ENCODE peak calls at places on chromosomes 2 and 18, in eight cellular contexts. B, Q, E, P, N, F, G and V are unnamed samples.

GRCh38 chr2:127039387-127040031 is 67.4 kb downstream of the BIN1 start:
- DNase-seq in G (peak), Q (no peak), P (no peak), F (no peak), E (no peak), N (no peak), B (no peak), V (no peak)

GRCh38 chr18:77071711-77072292 is 60.8 kb downstream of the MBP start:
- DNase-seq in N (peak), P (no peak), Q (peak), E (peak), G (no peak), B (no peak), F (peak), V (peak)

GRCh38 chr2:86223098-86223681 is 23.9 kb downstream of the MRPL35 start:
- DNase-seq in F (peak), G (no peak), E (peak), P (no peak), N (peak), Q (peak), B (no peak), V (no peak)

GRCh38 chr2:109255594-109255993 is 126.6 kb downstream of the SH3RF3 start:
- DNase-seq in P (no peak), G (no peak), B (no peak), F (no peak), N (no peak), Q (no peak), E (no peak), V (no peak)

GRCh38 chr2:231928481-231928880 is 2.3 kb upstream of the NPPC start:
- DNase-seq in F (no peak), N (no peak), Q (no peak), P (no peak), B (peak), E (no peak), G (no peak), V (no peak)

GRCh38 chr2:127108090-127108523 is 1.2 kb upstream of the BIN1 start:
- DNase-seq in G (no peak), P (no peak), Q (no peak), F (no peak), E (no peak), N (no peak), B (no peak), V (no peak)

GRCh38 chr2:11891591-11891990 is 145.2 kb downstream of the LPIN1 start:
- DNase-seq in G (no peak), E (no peak), Q (no peak), B (no peak), F (no peak), P (no peak), N (no peak), V (no peak)

GRCh38 chr2:7692657-7693161 is 775.5 kb downstream of the RNF144A start:
- DNase-seq in N (peak), B (no peak), P (no peak), F (peak), E (peak), G (no peak), Q (peak), V (peak)

GRCh38 chr18:427005-427404 is 73.5 kb downstream of the COLEC12 start:
- DNase-seq in P (no peak), G (no peak), N (peak), Q (no peak), B (no peak), F (peak), E (peak), V (peak)

GRCh38 chr18:50989711-50990110 is 21.9 kb downstream of the ELAC1 start:
- DNase-seq in E (no peak), B (no peak), N (no peak), G (no peak), P (no peak), F (no peak), Q (no peak), V (no peak)

GRCh38 chr2:174516495-174517378 is 29.9 kb upstream of the GPR155 start:
- DNase-seq in B (no peak), P (no peak), Q (no peak), F (no peak), N (no peak), E (no peak), G (no peak), V (no peak)

GRCh38 chr2:124647245-124647644 is 622.2 kb downstream of the CNTNAP5 start:
- DNase-seq in G (no peak), F (no peak), B (no peak), N (no peak), P (no peak), E (no peak), Q (no peak), V (no peak)

GRCh38 chr2:96153991-96154431 is 8.8 kb upstream of the DUSP2 start:
- DNase-seq in G (no peak), Q (no peak), N (no peak), F (no peak), E (no peak), P (no peak), B (no peak), V (no peak)

GRCh38 chr2:109380502-109381326 is 233.1 kb downstream of the SEPTIN10 start:
- DNase-seq in E (peak), P (no peak), F (peak), Q (no peak), G (no peak), N (peak), B (peak), V (no peak)

GRCh38 chr2:235836416-235837042 is 331.7 kb downstream of the GBX2 start:
- DNase-seq in B (no peak), P (no peak), N (no peak), E (no peak), F (no peak), Q (no peak), G (no peak), V (peak)

GRCh38 chr2:27980242-27980641 is 89.7 kb downstream of the BABAM2 start:
- DNase-seq in P (no peak), N (no peak), F (no peak), G (no peak), Q (no peak), E (peak), B (no peak), V (no peak)

GRCh38 chr18:335741-336140 is 67.9 kb upstream of the THOC1 start:
- DNase-seq in N (no peak), Q (no peak), E (no peak), P (no peak), G (no peak), F (no peak), B (no peak), V (no peak)

GRCh38 chr2:199717587-199717907 is 133.4 kb downstream of the FTCDNL1 start:
- DNase-seq in Q (no peak), G (no peak), P (no peak), N (no peak), F (no peak), E (no peak), B (no peak), V (no peak)